ENCODE peak calls at places on chromosomes 5 and 9, in nine cellular contexts. U, W, K, Q, P, Y, F, B and E are unnamed samples.

GRCh38 chr9:4955836-4956235 is 29.2 kb upstream of the JAK2 start:
- DNase-seq in U (no peak), W (no peak), K (no peak), Q (no peak), P (no peak), Y (peak), F (no peak), B (no peak), E (no peak)

GRCh38 chr5:23994581-23995370 is 487.4 kb downstream of the PRDM9 start:
- DNase-seq in U (peak), W (no peak), K (no peak), Q (no peak), P (no peak), Y (peak), F (no peak), B (no peak), E (no peak)

GRCh38 chr9:123208626-123209174 is 59.7 kb downstream of the STRBP start:
- DNase-seq in U (no peak), W (no peak), K (no peak), Q (no peak), P (no peak), Y (no peak), F (no peak), B (no peak), E (no peak)

GRCh38 chr9:14827805-14828204 is 82.4 kb downstream of the FREM1 start:
- DNase-seq in U (no peak), W (no peak), K (no peak), Q (no peak), P (peak), Y (no peak), F (no peak), B (no peak), E (no peak)

GRCh38 chr9:18888241-18888794 is 144.7 kb downstream of the SAXO1 start:
- DNase-seq in U (no peak), W (no peak), K (no peak), Q (no peak), P (no peak), Y (no peak), F (no peak), B (no peak), E (no peak)

GRCh38 chr5:178271231-178271630 is 38.6 kb upstream of the PHYKPL start:
- DNase-seq in U (no peak), W (no peak), K (no peak), Q (no peak), P (no peak), Y (no peak), F (no peak), B (no peak), E (no peak)

GRCh38 chr9:131578778-131579504 is 33.6 kb downstream of the PRRT1B start:
- DNase-seq in U (no peak), W (no peak), K (peak), Q (peak), P (no peak), Y (no peak), F (no peak), B (no peak), E (no peak)

GRCh38 chr5:37111426-37112382 is 137.5 kb downstream of the CPLANE1 start:
- DNase-seq in U (peak), W (peak), K (peak), Q (no peak), P (no peak), Y (no peak), F (no peak), B (no peak), E (no peak)

GRCh38 chr5:34476941-34477565 is 179.1 kb upstream of the RAI14 start:
- DNase-seq in U (no peak), W (no peak), K (no peak), Q (no peak), P (no peak), Y (no peak), F (no peak), B (no peak), E (no peak)

GRCh38 chr9:71910602-71911060 is 362 bp downstream of the ABHD17B start:
- DNase-seq in U (no peak), W (no peak), K (no peak), Q (no peak), P (no peak), Y (no peak), F (no peak), B (no peak), E (no peak)

GRCh38 chr5:112384523-112384922 is 34.6 kb downstream of the EPB41L4A start:
- DNase-seq in U (no peak), W (no peak), K (no peak), Q (no peak), P (no peak), Y (no peak), F (no peak), B (no peak), E (no peak)

GRCh38 chr5:51104556-51104955 is 278.7 kb upstream of the ISL1 start:
- DNase-seq in U (no peak), W (no peak), K (no peak), Q (no peak), P (no peak), Y (no peak), F (no peak), B (no peak), E (no peak)

GRCh38 chr5:56319281-56320242 is 86.4 kb upstream of the ANKRD55 start:
- DNase-seq in U (peak), W (no peak), K (no peak), Q (peak), P (peak), Y (no peak), F (no peak), B (no peak), E (no peak)

GRCh38 chr9:109887079-109887478 is 107.1 kb downstream of the PALM2AKAP2 start:
- DNase-seq in U (no peak), W (no peak), K (no peak), Q (no peak), P (no peak), Y (no peak), F (no peak), B (no peak), E (no peak)

GRCh38 chr5:150392680-150393079 is 20.0 kb downstream of the CD74 start:
- DNase-seq in U (no peak), W (no peak), K (no peak), Q (no peak), P (no peak), Y (no peak), F (no peak), B (no peak), E (no peak)

GRCh38 chr9:90641868-90642558 is 611 bp downstream of the DIRAS2 start:
- DNase-seq in U (no peak), W (peak), K (no peak), Q (no peak), P (no peak), Y (no peak), F (peak), B (no peak), E (peak)

GRCh38 chr9:71819115-71819739 is 50.9 kb upstream of the CEMIP2 start:
- DNase-seq in U (peak), W (peak), K (no peak), Q (no peak), P (no peak), Y (peak), F (peak), B (no peak), E (no peak)

GRCh38 chr5:62281411-62281810 is 24.6 kb upstream of the KIF2A start:
- DNase-seq in U (no peak), W (no peak), K (no peak), Q (no peak), P (no peak), Y (no peak), F (no peak), B (no peak), E (no peak)

GRCh38 chr9:22009563-22009867 is 410 bp upstream of the CDKN2B start:
- DNase-seq in U (no peak), W (no peak), K (no peak), Q (no peak), P (no peak), Y (no peak), F (no peak), B (no peak), E (no peak)

DNA sequence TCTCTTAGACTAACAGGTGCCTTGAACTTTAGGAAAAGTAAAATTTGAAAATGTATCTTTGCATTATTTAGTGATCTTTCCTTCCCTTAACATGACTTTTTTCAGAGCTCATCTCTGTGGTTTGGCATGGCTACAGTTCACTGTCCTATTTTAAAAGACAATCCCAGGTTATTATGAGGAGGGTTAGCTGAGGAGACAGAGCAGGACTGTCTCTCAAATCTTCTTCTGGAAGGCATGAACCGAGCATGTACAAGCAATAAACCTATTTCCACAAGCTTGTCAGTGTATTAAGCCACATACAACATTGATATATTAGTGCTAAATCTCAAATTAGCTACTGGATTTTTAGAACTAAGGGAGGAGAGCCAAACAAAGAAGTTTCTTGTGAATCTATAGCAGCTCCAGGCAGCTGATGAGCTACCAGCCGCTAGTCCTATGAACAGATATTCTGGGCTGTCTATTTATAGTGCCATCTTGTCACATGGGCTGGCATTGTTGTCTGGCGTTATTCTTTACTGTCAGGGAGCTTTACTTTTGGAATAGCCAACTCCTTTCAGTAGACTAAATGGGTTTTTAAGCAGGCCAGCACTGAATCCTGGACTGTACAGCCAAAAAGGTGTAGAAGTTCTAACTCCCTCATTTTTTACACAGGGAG is 171.2 kb upstream of the ACTBL2 start:
- DNase-seq in U (no peak), W (no peak), K (no peak), Q (no peak), P (no peak), Y (no peak), F (no peak), B (no peak), E (no peak)
- H3K27ac ChIP-seq in U (no peak), W (no peak), K (no peak), Q (no peak), P (no peak), Y (no peak), F (no peak), B (no peak), E (no peak)

GRCh38 chr9:133955821-133956411 is 36.2 kb downstream of the VAV2 start:
- DNase-seq in U (peak), W (no peak), K (no peak), Q (peak), P (peak), Y (no peak), F (peak), B (no peak), E (no peak)
- H3K27ac ChIP-seq in U (peak), W (no peak), K (peak), Q (no peak), P (peak), Y (no peak), F (peak), B (peak), E (no peak)

GRCh38 chr9:37511006-37511714 is 25.4 kb downstream of the POLR1E start:
- DNase-seq in U (peak), W (no peak), K (no peak), Q (no peak), P (no peak), Y (peak), F (peak), B (no peak), E (no peak)

GRCh38 chr9:37508135-37508833 is 22.5 kb downstream of the POLR1E start:
- DNase-seq in U (no peak), W (no peak), K (no peak), Q (no peak), P (peak), Y (no peak), F (no peak), B (no peak), E (no peak)

GRCh38 chr9:37509536-37509935 is 23.8 kb downstream of the POLR1E start:
- DNase-seq in U (no peak), W (no peak), K (no peak), Q (no peak), P (no peak), Y (no peak), F (no peak), B (no peak), E (no peak)

GRCh38 chr9:37507586-37508134 is 21.9 kb downstream of the POLR1E start:
- DNase-seq in U (no peak), W (no peak), K (no peak), Q (no peak), P (no peak), Y (no peak), F (no peak), B (no peak), E (no peak)

DNA sequence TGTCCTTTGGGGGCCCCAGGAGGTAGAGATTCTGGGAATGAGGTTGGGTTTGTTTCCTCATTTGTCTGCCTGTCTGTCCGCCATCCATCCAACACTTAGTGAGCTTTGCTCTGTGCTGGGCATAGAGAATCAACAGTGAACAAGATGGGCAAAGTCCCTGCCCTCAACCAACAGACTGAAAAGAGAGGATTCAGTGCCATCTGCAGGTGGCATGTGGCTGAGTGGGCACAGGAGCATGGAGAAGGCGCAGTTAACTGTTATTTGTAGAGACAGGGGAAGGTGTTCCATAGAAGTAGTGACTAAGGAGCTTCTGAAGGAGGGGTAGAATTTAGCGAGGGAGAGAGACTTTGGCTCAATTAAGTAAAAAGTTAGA is 23.1 kb downstream of the POLR1E start:
- DNase-seq in U (no peak), W (peak), K (no peak), Q (no peak), P (no peak), Y (no peak), F (no peak), B (no peak), E (no peak)
- H3K27ac ChIP-seq in U (no peak), W (no peak), K (no peak), Q (no peak), P (no peak), Y (no peak), F (no peak), B (no peak), E (no peak)

GRCh38 chr5:133455681-133456080 is 156.7 kb downstream of the FSTL4 start:
- DNase-seq in U (no peak), W (no peak), K (no peak), Q (no peak), P (no peak), Y (peak), F (no peak), B (no peak), E (no peak)
- H3K27ac ChIP-seq in U (no peak), W (no peak), K (no peak), Q (no peak), P (no peak), Y (no peak), F (no peak), B (no peak), E (no peak)

DNA sequence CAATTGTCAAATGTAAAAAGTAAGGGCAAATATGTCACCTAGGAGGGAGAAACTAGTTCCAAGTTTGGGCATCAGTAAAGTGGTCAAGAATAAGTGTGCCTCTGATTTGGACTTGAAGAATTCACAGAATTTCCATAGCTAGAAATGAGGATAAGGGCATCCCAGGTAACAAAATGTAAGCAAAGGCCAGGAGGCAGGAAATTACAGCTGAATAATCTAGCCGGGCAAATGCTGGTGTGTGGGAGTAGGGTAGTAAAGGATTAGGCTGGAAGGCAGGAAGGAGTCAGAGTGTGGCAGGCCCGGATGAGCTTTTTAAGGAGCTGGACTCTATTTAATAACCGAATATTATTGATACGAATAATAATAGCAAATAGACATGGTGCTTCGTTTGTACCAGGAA is 144.9 kb upstream of the EGFLAM start:
- DNase-seq in U (no peak), W (no peak), K (no peak), Q (no peak), P (no peak), Y (no peak), F (no peak), B (no peak), E (no peak)
- H3K27ac ChIP-seq in U (no peak), W (no peak), K (no peak), Q (no peak), P (no peak), Y (no peak), F (no peak), B (no peak), E (no peak)

GRCh38 chr9:16029056-16029615 is 476.3 kb downstream of the CCDC171 start:
- DNase-seq in U (no peak), W (no peak), K (no peak), Q (no peak), P (no peak), Y (peak), F (no peak), B (no peak), E (no peak)
- H3K27ac ChIP-seq in U (no peak), W (no peak), K (no peak), Q (no peak), P (no peak), Y (peak), F (no peak), B (no peak), E (no peak)

GRCh38 chr9:37433754-37434435 is 11.4 kb downstream of the GRHPR start:
- DNase-seq in U (no peak), W (no peak), K (no peak), Q (no peak), P (no peak), Y (no peak), F (peak), B (no peak), E (peak)

GRCh38 chr9:37430841-37431597 is 8.5 kb downstream of the GRHPR start:
- DNase-seq in U (no peak), W (peak), K (no peak), Q (no peak), P (no peak), Y (no peak), F (peak), B (no peak), E (peak)

GRCh38 chr9:37428345-37428744 is 5.8 kb downstream of the GRHPR start:
- DNase-seq in U (no peak), W (no peak), K (no peak), Q (no peak), P (no peak), Y (no peak), F (no peak), B (no peak), E (no peak)

GRCh38 chr9:37429441-37430285 is 7.2 kb downstream of the GRHPR start:
- DNase-seq in U (no peak), W (no peak), K (no peak), Q (no peak), P (no peak), Y (no peak), F (no peak), B (no peak), E (no peak)

GRCh38 chr9:37432020-37432419 is 9.5 kb downstream of the GRHPR start:
- DNase-seq in U (no peak), W (no peak), K (no peak), Q (no peak), P (no peak), Y (no peak), F (no peak), B (no peak), E (no peak)
- H3K27ac ChIP-seq in U (no peak), W (no peak), K (no peak), Q (no peak), P (no peak), Y (no peak), F (no peak), B (peak), E (peak)